ENCODE peak calls at places on chromosomes 7 and 10, in seven cellular contexts. H is IMR-90, S is mesendoderm, I is H9, O is neuronal stem cell, L is H1, D is trophoblast cell. W is an unnamed sample.

GRCh38 chr10:76130892-76131291 is 699.5 kb downstream of the LRMDA start:
- DNase-seq in I (no peak), H (no peak), D (no peak), S (no peak), L (no peak), O (no peak), W (no peak)

GRCh38 chr10:72081772-72082590 is 6.4 kb downstream of the SPOCK2 start:
- DNase-seq in L (no peak), I (no peak), D (peak), O (no peak), H (no peak), S (no peak), W (no peak)

GRCh38 chr7:114086491-114086905 is 167.7 kb upstream of the PPP1R3A start:
- DNase-seq in O (no peak), I (peak), S (peak), D (peak), L (no peak), H (no peak), W (no peak)

GRCh38 chr7:96414931-96415292 is 93.0 kb upstream of the SLC25A13 start:
- DNase-seq in H (peak), S (peak), I (peak), L (no peak), D (peak), O (peak), W (peak)

GRCh38 chr10:65571011-65571570 is 1354.7 kb upstream of the LRRTM3 start:
- DNase-seq in H (no peak), I (peak), D (no peak), L (no peak), S (peak), O (no peak), W (peak)

GRCh38 chr7:131878777-131879176 is 322.3 kb upstream of the PODXL start:
- DNase-seq in I (no peak), O (no peak), S (no peak), H (no peak), L (no peak), D (no peak), W (no peak)

GRCh38 chr10:113992601-113993011 is 51.1 kb upstream of the ADRB1 start:
- DNase-seq in D (peak), S (no peak), I (no peak), L (no peak), O (no peak), H (no peak), W (no peak)

GRCh38 chr10:59553127-59553649 is 156.5 kb downstream of the SLC16A9 start:
- DNase-seq in S (no peak), D (no peak), I (no peak), L (no peak), O (no peak), H (no peak), W (no peak)

DNA sequence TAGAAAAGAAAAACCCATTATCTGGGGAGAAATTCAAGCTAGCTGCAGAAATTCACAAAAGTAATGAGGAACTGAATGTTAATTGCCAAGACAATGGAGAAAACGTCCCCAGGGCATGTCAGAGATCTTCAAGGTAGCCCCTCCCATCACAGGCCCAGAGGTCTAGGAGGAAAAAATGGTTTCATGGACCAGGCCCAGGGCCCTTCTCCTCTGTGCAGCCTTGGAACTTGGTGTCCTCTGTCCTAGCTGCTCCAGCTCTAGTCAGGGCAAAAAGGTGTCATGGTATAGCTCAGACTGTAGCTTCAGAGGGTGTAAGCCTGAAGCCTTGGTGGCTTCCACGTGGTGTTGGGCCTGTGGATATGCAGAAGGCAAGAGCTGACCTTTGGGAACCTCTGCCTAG is 411.8 kb downstream of the ADRA2A start:
- DNase-seq in H (no peak), S (peak), O (no peak), D (no peak), I (no peak), L (no peak), W (no peak)
- H3K18ac ChIP-seq in H (no peak), S (no peak), O (no peak), D (no peak), I (no peak), L (no peak), W (no peak)

GRCh38 chr7:2462731-2463130 is 13.5 kb downstream of the GRIFIN start:
- DNase-seq in D (no peak), O (no peak), S (no peak), I (no peak), L (no peak), H (no peak), W (no peak)

GRCh38 chr7:2459674-2460073 is 16.5 kb downstream of the GRIFIN start:
- DNase-seq in H (no peak), I (no peak), L (no peak), S (peak), D (no peak), O (no peak), W (no peak)

GRCh38 chr7:2461268-2462026 is 14.8 kb downstream of the GRIFIN start:
- DNase-seq in D (no peak), H (no peak), O (no peak), S (no peak), L (no peak), I (no peak), W (no peak)

GRCh38 chr7:2460641-2461040 is 15.6 kb downstream of the GRIFIN start:
- DNase-seq in H (no peak), L (no peak), S (no peak), I (no peak), O (no peak), D (no peak), W (no peak)

DNA sequence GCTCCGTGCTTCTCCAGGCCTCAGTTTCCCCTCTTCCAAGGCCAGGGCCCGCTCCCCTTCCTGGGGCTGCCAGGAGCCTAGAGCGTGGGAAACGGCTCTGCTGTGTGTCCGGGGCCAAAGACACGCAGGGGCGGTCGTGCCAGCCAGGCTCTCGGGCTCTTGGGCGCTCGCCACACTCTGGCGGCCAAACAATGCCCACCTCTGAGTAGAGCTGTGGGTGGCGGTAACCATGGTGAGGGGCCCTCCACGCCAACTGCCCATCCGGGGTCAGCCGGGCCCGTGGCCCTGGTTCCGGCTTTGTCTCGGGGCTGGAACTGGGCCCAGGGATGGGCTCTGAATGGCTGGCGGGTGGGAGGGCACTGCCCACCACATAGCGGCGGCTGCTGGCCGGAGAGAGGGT is 16.0 kb downstream of the GRIFIN start:
- DNase-seq in D (no peak), S (no peak), O (no peak), H (no peak), L (no peak), I (no peak), W (no peak)
- H3K27ac ChIP-seq in D (no peak), S (no peak), O (no peak), H (no peak), L (no peak), I (no peak), W (no peak)

DNA sequence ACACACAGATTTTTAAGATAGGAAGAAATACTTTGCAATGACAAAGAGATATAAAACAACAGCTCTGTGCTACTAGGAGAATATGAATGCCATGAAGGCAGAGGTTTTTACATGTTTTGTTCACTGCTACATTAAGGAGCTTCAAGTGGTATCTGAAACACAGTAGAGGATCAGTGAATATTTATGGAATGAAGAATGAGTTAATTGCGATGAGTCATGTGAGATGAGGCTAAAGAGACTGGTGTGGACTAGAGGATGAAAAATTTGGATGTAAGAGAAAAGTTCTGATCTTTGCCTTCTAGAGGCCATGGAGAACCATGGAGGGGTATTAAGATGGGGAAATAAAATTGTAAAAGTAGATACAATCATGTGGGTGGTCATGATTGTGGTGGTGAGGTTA is 434.2 kb downstream of the PHTF2 start:
- DNase-seq in I (no peak), D (peak), H (peak), O (no peak), L (no peak), S (no peak), W (peak)
- H2BK5ac ChIP-seq in I (no peak), D (no peak), H (no peak), O (no peak), L (no peak), S (no peak), W (no peak)

DNA sequence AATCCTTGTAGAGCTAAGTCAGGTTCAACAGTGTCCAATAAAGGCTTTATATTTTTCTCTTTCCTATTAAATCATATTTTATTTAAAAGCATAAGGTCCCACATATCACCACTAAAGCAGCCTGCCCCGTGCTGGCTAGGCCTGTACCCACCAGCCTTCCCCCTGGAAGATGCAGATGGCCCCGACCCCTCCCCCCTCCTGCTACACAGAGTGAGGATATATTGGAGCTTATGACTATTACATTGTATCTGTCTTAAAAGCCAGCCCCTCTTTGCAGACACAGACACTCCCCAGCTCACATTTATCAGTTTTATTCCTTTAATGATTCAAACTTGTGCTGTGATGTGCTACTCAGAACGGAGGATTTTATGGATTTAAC is 72.8 kb upstream of the ZMIZ1 start:
- DNase-seq in D (no peak), O (no peak), L (no peak), I (no peak), S (no peak), H (no peak), W (no peak)
- H3K18ac ChIP-seq in D (no peak), O (no peak), L (no peak), I (no peak), S (no peak), H (no peak), W (no peak)

DNA sequence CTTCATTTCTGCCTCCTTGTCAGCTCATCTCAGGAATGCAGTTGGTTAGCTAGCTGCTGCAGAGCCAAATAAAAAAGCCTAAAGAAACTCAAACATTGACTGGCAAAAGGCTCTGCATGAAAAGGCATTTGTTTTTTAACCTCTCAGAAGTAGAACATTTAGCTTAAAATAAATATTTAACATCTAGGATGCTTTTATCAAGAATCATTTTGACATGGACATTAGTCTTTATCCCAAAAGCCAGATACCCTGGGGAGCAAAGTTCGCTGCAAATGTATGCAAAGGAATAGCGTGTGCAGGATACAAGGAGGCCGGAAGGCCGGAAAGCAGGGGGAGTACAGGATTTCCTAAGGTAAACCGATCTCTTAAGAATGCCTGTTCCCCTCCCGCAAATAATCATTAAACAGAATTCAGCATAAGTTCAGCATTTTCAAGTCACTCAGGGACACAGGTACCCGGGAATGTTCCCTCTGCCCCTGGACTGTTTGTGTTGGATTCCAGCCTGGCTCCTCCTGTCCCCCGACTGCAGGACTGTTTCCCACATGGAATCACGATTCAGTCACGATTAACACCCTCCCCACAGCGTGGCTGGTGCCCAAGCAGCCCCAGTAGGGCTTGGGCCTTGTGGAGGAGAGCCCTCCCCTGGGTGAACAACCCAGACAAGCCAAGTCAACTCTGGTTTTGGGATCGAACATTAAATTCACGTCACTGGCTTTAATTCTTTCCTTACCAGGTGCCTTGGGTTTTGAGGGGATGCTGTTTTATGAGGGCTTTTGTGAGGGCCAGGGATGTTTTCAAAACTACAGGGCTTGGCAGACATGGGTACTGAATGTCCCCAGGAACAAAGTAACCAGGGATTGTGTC is 97.8 kb downstream of the HIPK2 start:
- DNase-seq in S (no peak), H (peak), D (no peak), O (no peak), I (no peak), L (no peak), W (peak)
- H3K27ac ChIP-seq in S (no peak), H (peak), D (no peak), O (no peak), I (no peak), L (no peak), W (peak)

GRCh38 chr7:84669177-84669732 is 474.7 kb upstream of the SEMA3A start:
- DNase-seq in H (no peak), O (no peak), I (no peak), S (no peak), D (no peak), L (no peak), W (no peak)
- H2BK5ac ChIP-seq in H (no peak), O (no peak), I (no peak), S (no peak), D (no peak), L (no peak), W (no peak)

GRCh38 chr10:132813001-132813401 is 27.1 kb upstream of the NKX6-2 start:
- DNase-seq in I (no peak), H (no peak), L (no peak), D (no peak), S (no peak), O (no peak), W (no peak)

GRCh38 chr10:132813560-132814468 is 27.9 kb upstream of the NKX6-2 start:
- DNase-seq in O (no peak), S (no peak), L (no peak), H (no peak), D (no peak), I (no peak), W (no peak)

GRCh38 chr10:132811891-132812481 is 26.0 kb upstream of the NKX6-2 start:
- DNase-seq in H (no peak), I (no peak), S (no peak), O (no peak), L (no peak), D (no peak), W (no peak)

GRCh38 chr10:132810807-132811700 is 25.1 kb upstream of the NKX6-2 start:
- DNase-seq in D (no peak), S (no peak), L (no peak), O (no peak), H (no peak), I (no peak), W (no peak)

DNA sequence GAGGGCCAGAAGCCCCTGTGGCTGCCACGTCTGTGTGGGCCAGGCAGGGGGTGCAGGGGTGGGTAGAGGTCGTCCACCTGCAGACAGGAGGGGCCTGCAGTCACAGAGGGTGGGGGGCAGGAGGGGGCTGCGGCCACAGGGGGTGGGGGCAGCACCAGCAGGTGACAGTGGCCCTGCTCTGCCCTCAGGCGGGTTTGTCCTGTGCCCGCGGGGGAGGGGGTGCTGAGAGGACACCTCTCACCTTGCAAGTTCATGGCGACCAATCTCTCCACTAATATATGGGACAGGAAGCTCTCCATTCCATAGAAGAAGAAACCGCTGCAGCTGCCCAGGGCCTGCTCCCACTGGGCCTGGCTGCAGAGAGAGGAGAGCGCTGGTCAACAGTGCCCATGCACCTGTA is 26.6 kb upstream of the NKX6-2 start:
- DNase-seq in D (no peak), H (no peak), S (no peak), O (no peak), I (no peak), L (no peak), W (no peak)
- H3K18ac ChIP-seq in D (no peak), H (no peak), S (no peak), O (no peak), I (no peak), L (no peak), W (no peak)

GRCh38 chr7:27124096-27124978 is 6.2 kb downstream of the HOXA4 start:
- DNase-seq in O (no peak), H (peak), I (no peak), D (no peak), S (no peak), L (no peak), W (peak)
- H3K27ac ChIP-seq in O (no peak), H (peak), I (no peak), D (no peak), S (no peak), L (no peak), W (peak)

DNA sequence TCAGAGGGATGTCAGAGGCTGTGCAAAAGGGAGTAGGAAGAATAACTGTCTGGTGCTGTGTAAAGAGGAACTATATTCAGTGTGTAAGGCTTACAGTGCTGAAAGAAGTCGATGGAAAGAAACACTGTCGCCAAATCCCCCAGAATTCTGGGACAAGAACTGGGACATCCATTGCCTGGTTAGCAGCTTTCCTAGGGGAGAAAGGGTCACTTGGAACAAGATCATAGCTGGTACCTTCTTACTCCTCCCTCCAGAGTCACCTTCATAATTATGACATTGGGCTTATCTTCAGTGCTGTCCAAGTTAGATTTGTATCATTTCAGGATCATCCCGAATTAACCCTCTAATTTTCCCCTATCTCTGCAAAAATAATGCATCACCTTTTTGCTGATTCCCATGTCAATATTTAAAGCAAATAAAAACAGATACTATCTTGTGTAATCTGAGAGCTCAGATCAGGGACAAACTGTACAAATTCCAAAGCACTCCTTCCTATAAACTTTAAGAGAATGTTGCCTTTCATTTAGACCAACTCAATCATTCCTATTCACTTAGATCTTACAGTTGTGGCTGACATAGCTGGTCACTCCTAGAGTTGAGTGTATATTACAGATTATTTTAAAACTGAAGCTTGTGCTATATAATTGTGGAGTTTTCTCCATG is 96.5 kb downstream of the DNAH11 start:
- DNase-seq in O (no peak), S (no peak), D (peak), H (no peak), I (no peak), L (no peak), W (no peak)
- H2BK5ac ChIP-seq in O (no peak), S (no peak), D (no peak), H (no peak), I (no peak), L (no peak), W (no peak)

GRCh38 chr7:151191544-151191943 is 4.5 kb upstream of the ASB10 start:
- DNase-seq in L (no peak), D (peak), O (no peak), S (no peak), I (no peak), H (no peak), W (no peak)

GRCh38 chr7:151193203-151193602 is 6.2 kb upstream of the ASB10 start:
- DNase-seq in O (no peak), S (no peak), D (no peak), H (no peak), I (no peak), L (no peak), W (no peak)

GRCh38 chr7:151195616-151196450 is 8.8 kb upstream of the ASB10 start:
- DNase-seq in I (no peak), O (no peak), L (no peak), S (peak), H (no peak), D (no peak), W (no peak)

GRCh38 chr7:151192002-151192539 is 5.0 kb upstream of the ASB10 start:
- DNase-seq in I (no peak), D (no peak), H (no peak), L (no peak), S (no peak), O (no peak), W (no peak)

DNA sequence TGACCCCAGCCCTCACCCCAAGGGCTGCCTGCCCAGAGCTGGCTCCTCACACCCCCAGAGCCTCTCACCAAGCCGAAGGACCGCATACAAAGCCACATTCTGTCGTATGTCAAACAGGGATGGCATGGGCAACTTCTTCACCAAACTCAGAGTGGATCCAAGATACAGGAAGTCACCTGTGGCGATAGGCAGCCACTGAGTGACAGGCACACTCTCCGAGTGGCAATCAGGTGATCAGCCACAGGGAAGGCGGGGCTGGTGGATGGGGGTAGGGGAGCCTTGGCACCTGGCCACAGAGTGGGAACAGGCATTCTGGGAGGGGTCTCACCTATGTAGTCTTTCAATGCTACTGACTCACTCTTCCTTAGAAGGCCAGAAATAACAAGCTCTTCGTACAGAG is 7.1 kb upstream of the ASB10 start:
- DNase-seq in H (no peak), I (no peak), D (no peak), L (no peak), S (no peak), O (no peak), W (no peak)
- H3K18ac ChIP-seq in H (no peak), I (no peak), D (no peak), L (no peak), S (no peak), O (no peak), W (no peak)

W was measured in mesenchymal stem cell.